ENCODE peak calls at places on chromosomes 11 and 22, in four cellular contexts. One of them, this sample, is unnamed.

GRCh38 chr11:118074785-118075184 is 2.1 kb upstream of the TMPRSS4 start:
- DNase-seq in CD4-positive, alpha-beta T cell: no peak
- DNase-seq in adrenal gland: no peak
- DNase-seq in hypothalamus: no peak
- DNase-seq in this sample: no peak

GRCh38 chr22:46596819-46597218 is 23.4 kb upstream of the GRAMD4 start:
- DNase-seq in adrenal gland: no peak
- DNase-seq in hypothalamus: no peak
- DNase-seq in CD4-positive, alpha-beta T cell: no peak
- DNase-seq in this sample: no peak

GRCh38 chr11:78801161-78801884 is 226.7 kb upstream of the NARS2 start:
- DNase-seq in hypothalamus: no peak
- DNase-seq in CD4-positive, alpha-beta T cell: no peak
- DNase-seq in adrenal gland: peak
- DNase-seq in this sample: no peak

GRCh38 chr22:30267382-30268302 is 991 bp upstream of the OSM start:
- DNase-seq in hypothalamus: no peak
- DNase-seq in CD4-positive, alpha-beta T cell: peak
- DNase-seq in adrenal gland: no peak
- DNase-seq in this sample: no peak

GRCh38 chr22:19106886-19107729 is 15.1 kb downstream of the DGCR2 start:
- DNase-seq in hypothalamus: no peak
- DNase-seq in adrenal gland: no peak
- DNase-seq in CD4-positive, alpha-beta T cell: no peak
- DNase-seq in this sample: no peak

GRCh38 chr11:102724904-102725515 is at the start of gene MMP8:
- DNase-seq in CD4-positive, alpha-beta T cell: no peak
- DNase-seq in hypothalamus: no peak
- DNase-seq in adrenal gland: no peak
- DNase-seq in this sample: no peak

GRCh38 chr11:125351045-125351867 is 144.8 kb downstream of the FEZ1 start:
- DNase-seq in CD4-positive, alpha-beta T cell: no peak
- DNase-seq in adrenal gland: no peak
- DNase-seq in hypothalamus: no peak
- DNase-seq in this sample: no peak

GRCh38 chr11:114147389-114148382 is 88.2 kb downstream of the ZBTB16 start:
- DNase-seq in CD4-positive, alpha-beta T cell: no peak
- DNase-seq in hypothalamus: no peak
- DNase-seq in adrenal gland: peak
- DNase-seq in this sample: no peak

GRCh38 chr22:33575041-33575440 is 345.2 kb downstream of the LARGE1 start:
- DNase-seq in hypothalamus: no peak
- DNase-seq in CD4-positive, alpha-beta T cell: no peak
- DNase-seq in adrenal gland: no peak
- DNase-seq in this sample: no peak

GRCh38 chr22:47292546-47293320 is 530.3 kb downstream of the TBC1D22A start:
- DNase-seq in adrenal gland: no peak
- DNase-seq in hypothalamus: no peak
- DNase-seq in CD4-positive, alpha-beta T cell: no peak
- DNase-seq in this sample: no peak

GRCh38 chr11:2298795-2299747 is 2.6 kb downstream of the C11orf21 start:
- DNase-seq in adrenal gland: no peak
- DNase-seq in hypothalamus: no peak
- DNase-seq in CD4-positive, alpha-beta T cell: no peak
- DNase-seq in this sample: no peak

GRCh38 chr11:69051381-69052342 is 2.9 kb downstream of the TPCN2 start:
- DNase-seq in hypothalamus: no peak
- DNase-seq in adrenal gland: peak
- DNase-seq in CD4-positive, alpha-beta T cell: no peak
- DNase-seq in this sample: no peak

GRCh38 chr11:62923634-62924411 is 2.7 kb upstream of the CHRM1 start:
- DNase-seq in adrenal gland: no peak
- DNase-seq in hypothalamus: no peak
- DNase-seq in CD4-positive, alpha-beta T cell: no peak
- DNase-seq in this sample: peak

GRCh38 chr11:834371-835316 is 1.9 kb downstream of the CD151 start:
- DNase-seq in hypothalamus: no peak
- DNase-seq in CD4-positive, alpha-beta T cell: no peak
- DNase-seq in adrenal gland: peak
- DNase-seq in this sample: no peak

GRCh38 chr11:47593934-47594855 is at the start of gene C1QTNF4:
- DNase-seq in adrenal gland: no peak
- DNase-seq in CD4-positive, alpha-beta T cell: no peak
- DNase-seq in hypothalamus: no peak
- DNase-seq in this sample: no peak

GRCh38 chr11:117610045-117610444 is 187.0 kb downstream of the DSCAML1 start:
- DNase-seq in adrenal gland: no peak
- DNase-seq in CD4-positive, alpha-beta T cell: no peak
- DNase-seq in hypothalamus: no peak
- DNase-seq in this sample: no peak